ENCODE peak calls at places on chromosomes 1 and 21, in nine cellular contexts. C, R, O, E, U, A, V, K and N are unnamed samples.

GRCh38 chr1:156860639-156861423 is at the start of gene NTRK1:
- DNase-seq in K (no peak), O (no peak), E (no peak), C (no peak), U (peak; percentile 29), R (peak; percentile 50), A (no peak), V (peak; percentile 26), N (peak; percentile 83)

GRCh38 chr1:170959385-170959784 is 24.1 kb downstream of the MROH9 start:
- DNase-seq in A (no peak), K (no peak), R (no peak), V (no peak), C (no peak), U (no peak), E (no peak), O (no peak), N (no peak)

GRCh38 chr1:20657024-20657423 is 4.1 kb downstream of the DDOST start:
- DNase-seq in C (no peak), A (no peak), V (no peak), U (no peak), R (no peak), O (no peak), K (no peak), E (no peak), N (no peak)

GRCh38 chr1:89995595-89996397 is 886 bp downstream of the ZNF326 start:
- DNase-seq in R (no peak), E (no peak), V (no peak), U (no peak), C (no peak), K (no peak), A (no peak), O (no peak), N (no peak)

GRCh38 chr1:172951728-172952365 is 98.9 kb downstream of the TNFSF18 start:
- DNase-seq in U (no peak), R (no peak), V (no peak), O (no peak), C (no peak), K (no peak), E (no peak), A (no peak), N (no peak)

GRCh38 chr21:33394260-33394659 is 9.0 kb upstream of the IFNGR2 start:
- DNase-seq in U (peak; percentile 39), O (peak; percentile 65), C (no peak), R (peak; percentile 52), E (peak; percentile 29), A (peak; percentile 65), K (no peak), V (no peak), N (no peak)

GRCh38 chr1:247077768-247078314 is 770 bp downstream of the ZNF670 start:
- DNase-seq in A (no peak), U (no peak), K (no peak), O (no peak), R (peak; percentile 14), V (no peak), C (no peak), E (no peak), N (no peak)

GRCh38 chr1:43414634-43415223 is 25.0 kb downstream of the SZT2 start:
- DNase-seq in R (peak; percentile 72), U (peak; percentile 67), V (peak; percentile 59), C (no peak), O (peak; percentile 59), A (no peak), E (peak; percentile 50), K (no peak), N (peak; percentile 77)

GRCh38 chr1:65792671-65793358 is at the start of gene PDE4B:
- DNase-seq in V (no peak), K (peak; percentile 74), E (no peak), U (no peak), C (no peak), R (no peak), A (peak; percentile 52), O (no peak), N (peak; percentile 81)

GRCh38 chr1:61049850-61050540 is 32.4 kb upstream of the NFIA start:
- DNase-seq in R (peak; percentile 81), A (peak; percentile 94), U (peak; percentile 96), K (peak; percentile 96), O (peak; percentile 95), C (peak; percentile 97), E (peak; percentile 94), V (peak; percentile 94), N (peak; percentile 93)

GRCh38 chr1:29592731-29593130 is 356.4 kb downstream of the PTPRU start:
- DNase-seq in O (no peak), E (no peak), R (no peak), V (no peak), K (no peak), U (no peak), A (no peak), C (no peak), N (no peak)

GRCh38 chr1:53653631-53654030 is 85.3 kb downstream of the GLIS1 start:
- DNase-seq in R (no peak), C (peak; percentile 44), E (no peak), A (no peak), K (peak; percentile 43), O (no peak), V (no peak), U (no peak), N (no peak)

GRCh38 chr1:58409826-58410225 is 136.7 kb downstream of the OMA1 start:
- DNase-seq in V (no peak), U (no peak), O (no peak), K (no peak), C (no peak), A (no peak), R (no peak), E (no peak), N (peak; percentile 73)

GRCh38 chr1:101476541-101476940 is 239.7 kb downstream of the S1PR1 start:
- DNase-seq in C (no peak), K (no peak), R (no peak), U (no peak), E (no peak), V (no peak), A (no peak), O (no peak), N (no peak)

GRCh38 chr1:79497193-79497773 is 490.8 kb upstream of the ADGRL4 start:
- DNase-seq in U (no peak), V (no peak), K (no peak), A (no peak), E (no peak), R (peak; percentile 79), O (no peak), C (no peak), N (peak; percentile 54)

GRCh38 chr1:213987876-213988638 is at the start of gene PROX1:
- DNase-seq in U (peak; percentile 77), E (peak; percentile 84), R (no peak), C (peak; percentile 89), K (peak; percentile 85), V (peak; percentile 95), O (peak; percentile 68), A (peak; percentile 66), N (peak; percentile 94)

GRCh38 chr21:45003331-45004058 is 63.7 kb downstream of the SLX9 start:
- DNase-seq in C (no peak), K (peak; percentile 63), V (no peak), U (no peak), R (no peak), E (no peak), O (no peak), A (peak; percentile 39), N (peak; percentile 56)

GRCh38 chr1:43237131-43237530 is 32.7 kb upstream of the TMEM125 start:
- DNase-seq in R (no peak), K (no peak), V (no peak), A (no peak), E (no peak), O (no peak), C (no peak), U (no peak), N (no peak)

GRCh38 chr1:239386453-239387303 is at the start of gene CHRM3:
- DNase-seq in O (peak; percentile 77), E (peak; percentile 11), A (peak; percentile 79), V (peak; percentile 51), C (no peak), R (no peak), U (peak; percentile 89), K (no peak), N (peak; percentile 85)

GRCh38 chr1:184567016-184567415 is 180.2 kb downstream of the C1orf21 start:
- DNase-seq in V (no peak), O (no peak), U (no peak), C (no peak), R (no peak), E (no peak), A (no peak), K (no peak), N (no peak)

GRCh38 chr1:85582687-85583354 is 2.3 kb downstream of the CCN1 start:
- DNase-seq in O (no peak), A (no peak), E (no peak), U (no peak), K (no peak), V (peak; percentile 8), R (no peak), C (no peak), N (no peak)
- H3K27ac ChIP-seq in O (peak overlapping the region; percentile 98), A (peak overlapping the region; percentile 97), E (no peak overlapping the region), U (peak overlapping the region; percentile 98), K (peak overlapping the region; percentile 84), V (peak overlapping the region; percentile 97), R (no peak overlapping the region), C (peak overlapping the region; percentile 96), N (no peak overlapping the region)

GRCh38 chr1:169680377-169681019 is 30.9 kb downstream of the SELL start:
- DNase-seq in C (no peak), K (peak; percentile 79), A (no peak), V (no peak), U (no peak), E (no peak), O (no peak), R (peak; percentile 67), N (no peak)
- H3K27ac ChIP-seq in C (no peak overlapping the region), K (peak overlapping the region; percentile 67), A (no peak overlapping the region), V (no peak overlapping the region), U (no peak overlapping the region), E (no peak overlapping the region), O (no peak overlapping the region), R (peak overlapping the region; percentile 75), N (no peak overlapping the region)

GRCh38 chr1:108663074-108663473 is 2.2 kb upstream of the HENMT1 start:
- DNase-seq in V (no peak), A (no peak), R (no peak), K (no peak), C (no peak), U (no peak), O (no peak), E (no peak), N (no peak)
- H3K27ac ChIP-seq in V (no peak overlapping the region), A (no peak overlapping the region), R (no peak overlapping the region), K (peak overlapping the region; percentile 99), C (no peak overlapping the region), U (no peak overlapping the region), O (no peak overlapping the region), E (no peak overlapping the region), N (no peak overlapping the region)

GRCh38 chr1:104945406-104945805 is 1195.7 kb downstream of the AMY1C start:
- DNase-seq in C (no peak), K (no peak), E (no peak), R (no peak), O (no peak), A (no peak), U (no peak), V (no peak), N (no peak)

DNA sequence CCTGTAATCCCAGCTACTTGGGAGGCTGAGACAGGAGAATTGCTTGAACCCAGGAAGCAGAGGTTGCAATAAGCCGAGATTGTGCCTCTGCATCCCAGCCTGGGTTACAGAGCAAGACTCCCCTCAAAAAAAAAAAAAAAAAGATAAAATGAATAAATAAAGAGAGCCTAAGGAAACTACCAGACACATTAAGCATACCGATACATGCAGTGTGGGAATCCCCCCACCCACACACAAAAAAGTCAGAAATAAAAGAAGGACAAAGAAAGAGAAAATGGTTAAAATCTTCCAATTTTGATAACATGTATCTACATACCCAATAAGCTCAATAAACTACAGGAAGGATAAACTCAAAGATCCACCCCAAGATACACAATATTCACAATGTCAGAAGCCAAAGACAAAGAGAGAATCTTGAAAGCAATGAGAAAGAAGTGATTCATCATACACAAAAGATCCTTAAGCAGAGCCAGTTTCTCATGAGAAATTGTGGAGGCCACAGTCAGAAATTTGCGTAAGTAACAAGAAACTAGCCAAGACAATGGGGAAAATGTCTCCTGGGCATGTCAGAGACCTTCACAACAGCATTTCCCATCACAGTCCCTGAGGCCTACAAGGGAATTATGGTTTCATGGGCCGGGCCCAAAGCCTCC is 1197.0 kb downstream of the AMY1C start:
- DNase-seq in K (no peak), U (no peak), E (no peak), O (no peak), V (no peak), R (no peak), C (no peak), A (no peak), N (no peak)
- H3K27ac ChIP-seq in K (no peak overlapping the region), U (no peak overlapping the region), E (no peak overlapping the region), O (no peak overlapping the region), V (no peak overlapping the region), R (no peak overlapping the region), C (no peak overlapping the region), A (no peak overlapping the region), N (no peak overlapping the region)